ENCODE peak calls at places on chromosome 3, in ten cellular contexts. T, E, H, F, U, K, V, I, W and B are unnamed samples.
A peak's percentile ranks its signal among the peaks of the same experiment; 100 is the strongest.

GRCh38 chr3:75192065-75192658 is 472.0 kb upstream of the FRG2C start:
- DNase-seq in U (peak; percentile 39), E (no peak), T (no peak), V (no peak), K (no peak), H (peak; percentile 18), F (no peak), I (peak; percentile 0), W (peak; percentile 58), B (no peak)

GRCh38 chr3:11238057-11238456 is 34.1 kb upstream of the ATG7 start:
- DNase-seq in W (no peak), V (no peak), U (peak; percentile 59), H (no peak), I (peak; percentile 88), E (no peak), T (no peak), F (no peak), K (no peak), B (no peak)

GRCh38 chr3:32392530-32393302 is 1.1 kb downstream of the CMTM7 start:
- DNase-seq in K (peak; percentile 64), T (peak; percentile 64), I (no peak), U (peak; percentile 55), H (peak; percentile 42), F (peak; percentile 49), E (no peak), W (no peak), V (no peak), B (peak; percentile 37)

GRCh38 chr3:17579289-17580031 is 163.0 kb downstream of the TBC1D5 start:
- DNase-seq in T (no peak), K (no peak), I (no peak), V (peak; percentile 60), E (no peak), U (peak; percentile 17), F (no peak), H (no peak), W (no peak), B (no peak)

GRCh38 chr3:31704651-31705179 is 172.0 kb downstream of the STT3B start:
- DNase-seq in I (peak; percentile 75), T (peak; percentile 26), F (peak; percentile 50), V (no peak), U (peak; percentile 40), W (no peak), K (peak; percentile 75), E (peak; percentile 25), H (peak; percentile 87), B (no peak)

GRCh38 chr3:15659254-15659975 is 57.9 kb downstream of the BTD start:
- DNase-seq in V (no peak), I (no peak), K (no peak), H (no peak), W (no peak), F (no peak), T (no peak), E (no peak), U (no peak), B (no peak)

GRCh38 chr3:197354195-197355059 is 56.0 kb upstream of the DLG1 start:
- DNase-seq in E (peak; percentile 62), I (no peak), V (peak; percentile 11), U (no peak), F (peak; percentile 69), T (no peak), H (peak; percentile 23), W (peak; percentile 81), K (no peak), B (no peak)

GRCh38 chr3:45029661-45030060 is 3.6 kb downstream of the CLEC3B start:
- DNase-seq in T (no peak), I (no peak), E (peak; percentile 46), K (no peak), F (no peak), V (no peak), U (peak; percentile 64), H (no peak), W (no peak), B (no peak)

GRCh38 chr3:150545419-150546225 is 674 bp downstream of the SERP1 start:
- DNase-seq in H (no peak), E (no peak), V (no peak), F (no peak), U (no peak), T (no peak), W (peak; percentile 11), K (no peak), I (no peak), B (peak; percentile 9)

GRCh38 chr3:33194303-33194702 is 24.3 kb downstream of the SUSD5 start:
- DNase-seq in W (no peak), E (no peak), I (no peak), V (no peak), K (no peak), T (no peak), F (no peak), H (no peak), U (no peak), B (no peak)

GRCh38 chr3:44509985-44510360 is 32.5 kb upstream of the ZNF445 start:
- DNase-seq in H (no peak), W (no peak), F (no peak), T (no peak), U (peak; percentile 2), I (no peak), K (no peak), E (no peak), V (no peak), B (no peak)

GRCh38 chr3:123377173-123377740 is 71.6 kb downstream of the ADCY5 start:
- DNase-seq in V (no peak), U (no peak), W (no peak), T (no peak), H (no peak), E (no peak), K (peak; percentile 19), I (no peak), F (no peak), B (no peak)
- H3K27me3 ChIP-seq in V (no peaks in the 10 kb centered on the region), U (peaks cover 33% of the 10 kb centered on the region), W (no peaks in the 10 kb centered on the region), T (no peaks in the 10 kb centered on the region), H (no peaks in the 10 kb centered on the region), E (no peaks in the 10 kb centered on the region), K (no peaks in the 10 kb centered on the region), I (peaks cover 21% of the 10 kb centered on the region), F (no peaks in the 10 kb centered on the region), B (no peaks in the 10 kb centered on the region)

GRCh38 chr3:195250473-195251251 is 20.3 kb downstream of the XXYLT1 start:
- DNase-seq in H (no peak), I (no peak), F (no peak), V (no peak), E (peak; percentile 66), T (no peak), K (no peak), W (no peak), U (peak; percentile 38), B (no peak)
- TF ChIP-seq CTCF in H (no peak), I (peak; percentile 49), F (peak; percentile 22), V (peak; percentile 42), E (no peak), T (no peak), K (peak; percentile 32), W (no peak), U (peak; percentile 51), B (no peak)

GRCh38 chr3:51982838-51983577 is at the start of gene ACY1:
- DNase-seq in K (peak; percentile 79), E (peak; percentile 99), T (peak; percentile 85), V (peak; percentile 43), H (peak; percentile 88), F (peak; percentile 92), U (peak; percentile 71), W (peak; percentile 96), I (peak; percentile 45), B (no peak)
- H3K27me3 ChIP-seq in K (no peaks in the 10 kb centered on the region), E (no peaks in the 10 kb centered on the region), T (no peaks in the 10 kb centered on the region), V (no peaks in the 10 kb centered on the region), H (no peaks in the 10 kb centered on the region), F (no peaks in the 10 kb centered on the region), U (no peaks in the 10 kb centered on the region), W (no peaks in the 10 kb centered on the region), I (no peaks in the 10 kb centered on the region), B (no peaks in the 10 kb centered on the region)

DNA sequence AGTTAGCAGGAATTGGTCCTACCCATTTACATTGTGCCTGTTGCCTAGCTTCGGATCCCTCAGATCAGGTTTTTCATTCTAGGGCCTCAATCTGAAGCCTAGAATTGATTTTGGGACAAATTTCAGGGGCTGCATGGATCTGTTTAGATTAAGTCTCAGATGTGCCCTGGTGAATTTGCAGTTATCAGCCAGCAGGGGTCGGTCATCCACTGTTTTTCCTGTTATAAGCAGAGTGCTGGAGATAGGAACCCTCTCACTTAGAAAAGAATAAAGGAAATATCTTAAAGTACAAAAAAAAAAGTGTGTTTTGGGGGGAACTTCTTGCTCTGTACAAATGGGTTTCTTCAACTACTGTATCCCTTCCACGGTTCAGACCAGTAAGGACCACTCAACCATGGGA is 212.5 kb downstream of the BCHE start:
- DNase-seq in E (no peak), F (no peak), K (no peak), T (no peak), I (no peak), V (no peak), U (peak; percentile 30), H (no peak), W (no peak), B (no peak)
- TF ChIP-seq CTCF in E (no peak), F (no peak), K (no peak), T (no peak), I (no peak), V (peak; percentile 52), U (peak; percentile 65), H (no peak), W (peak; percentile 35), B (no peak)